ENCODE peak calls at places on chromosomes 16 and 17, in six cellular contexts. N is neural progenitor cell; M is AG09319; J is activated naive CD4-positive, alpha-beta T cell treated with anti-CD3 and anti-CD28 coated beads for 36 hours; B is progenitor cell of endocrine pancreas; Z is IMR-90. Q is an unnamed sample.

GRCh38 chr16:53457670-53458069 is 23.4 kb downstream of the RBL2 start:
- DNase-seq in B (no peak), M (no peak), Z (no peak), N (no peak), J (peak; percentile 87), Q (no peak)

GRCh38 chr17:32875904-32876413 is 965 bp downstream of the MYO1D start:
- DNase-seq in Z (peak; percentile 1), B (no peak), J (no peak), N (no peak), M (peak; percentile 72), Q (no peak)

GRCh38 chr16:12132850-12133249 is 156.3 kb downstream of the SNX29 start:
- DNase-seq in M (no peak), B (no peak), N (no peak), J (no peak), Z (no peak), Q (no peak)

GRCh38 chr16:56855936-56856335 is 9.1 kb upstream of the SLC12A3 start:
- DNase-seq in N (no peak), B (no peak), J (no peak), Z (no peak), M (no peak), Q (no peak)

GRCh38 chr17:17497845-17498520 is 1.8 kb upstream of the RASD1 start:
- DNase-seq in B (no peak), M (no peak), N (no peak), Z (no peak), J (no peak), Q (no peak)

GRCh38 chr16:69112285-69113129 is 7.1 kb downstream of the HAS3 start:
- DNase-seq in B (peak; percentile 62), J (peak; percentile 65), M (no peak), N (peak; percentile 84), Z (peak; percentile 25), Q (no peak)

GRCh38 chr17:4167786-4168185 is 24.8 kb downstream of the CYB5D2 start:
- DNase-seq in M (no peak), B (no peak), N (no peak), Z (no peak), J (peak; percentile 34), Q (no peak)

GRCh38 chr17:31680126-31680525 is 178.9 kb downstream of the COPRS start:
- DNase-seq in B (no peak), Z (no peak), M (no peak), N (no peak), J (peak; percentile 92), Q (no peak)

GRCh38 chr17:17356149-17356930 is 53.2 kb downstream of the NT5M start:
- DNase-seq in N (peak; percentile 90), Z (peak; percentile 85), B (peak; percentile 67), J (peak; percentile 83), M (peak; percentile 75), Q (peak; percentile 78)

GRCh38 chr17:68033636-68034451 is 1.7 kb upstream of the KPNA2 start:
- DNase-seq in B (no peak), J (no peak), M (no peak), N (peak; percentile 93), Z (peak; percentile 65), Q (peak; percentile 31)

GRCh38 chr17:77735051-77735340 is 223.5 kb upstream of the TNRC6C start:
- DNase-seq in J (no peak), B (no peak), Z (no peak), N (no peak), M (no peak), Q (no peak)

GRCh38 chr16:74785031-74785430 is 10.4 kb upstream of the FA2H start:
- DNase-seq in N (no peak), Z (no peak), J (no peak), B (no peak), M (no peak), Q (no peak)

GRCh38 chr17:76643553-76644148 is at the start of gene ST6GALNAC1:
- DNase-seq in Z (no peak), J (peak; percentile 58), B (no peak), M (no peak), N (no peak), Q (no peak)

GRCh38 chr17:31907342-31907975 is 6.0 kb upstream of the UTP6 start:
- DNase-seq in N (no peak), J (peak; percentile 25), B (no peak), M (no peak), Z (peak; percentile 70), Q (peak; percentile 81)

GRCh38 chr17:18038149-18038850 is 668 bp downstream of the ATPAF2 start:
- DNase-seq in B (no peak), M (no peak), N (no peak), J (peak; percentile 30), Z (peak; percentile 16), Q (no peak)

GRCh38 chr17:47276868-47277267 is 23.2 kb downstream of the ITGB3 start:
- DNase-seq in J (no peak), Z (peak; percentile 73), N (peak; percentile 70), M (peak; percentile 76), B (no peak), Q (peak; percentile 63)

GRCh38 chr16:30941600-30942420 is 7.1 kb upstream of the ORAI3 start:
- DNase-seq in B (peak; percentile 48), M (no peak), N (peak; percentile 83), J (peak; percentile 79), Z (peak; percentile 58), Q (no peak)

GRCh38 chr16:27455700-27456099 is 53.7 kb downstream of the IL21R start:
- DNase-seq in J (peak; percentile 80), Z (no peak), B (no peak), N (no peak), M (no peak), Q (no peak)

GRCh38 chr17:66025551-66025950 is 166.4 kb downstream of the CEP112 start:
- DNase-seq in J (no peak), M (no peak), B (no peak), N (no peak), Z (peak; percentile 27), Q (no peak)

GRCh38 chr16:8818499-8819270 is 21.0 kb downstream of the PMM2 start:
- DNase-seq in M (no peak), N (no peak), J (no peak), Z (no peak), B (no peak), Q (no peak)

GRCh38 chr16:23557779-23558330 is 328 bp downstream of the UBFD1 start:
- DNase-seq in B (no peak), M (no peak), Z (peak; percentile 44), N (no peak), J (peak; percentile 18), Q (peak; percentile 22)

GRCh38 chr17:49315974-49316570 is 46.0 kb downstream of the ZNF652 start:
- DNase-seq in Z (peak; percentile 27), B (no peak), J (no peak), M (no peak), N (no peak), Q (no peak)

GRCh38 chr17:6279659-6280058 is 155.3 kb downstream of the AIPL1 start:
- DNase-seq in M (no peak), J (peak; percentile 50), B (peak; percentile 15), N (peak; percentile 65), Z (no peak), Q (no peak)

GRCh38 chr17:8384801-8385335 is 1.9 kb upstream of the RPL26 start:
- DNase-seq in N (peak; percentile 21), M (peak; percentile 38), B (no peak), Z (peak; percentile 93), J (no peak), Q (peak; percentile 64)

GRCh38 chr16:4634768-4635167 is 10.1 kb downstream of the MGRN1 start:
- DNase-seq in Z (no peak), N (no peak), B (no peak), M (no peak), J (no peak), Q (no peak)

GRCh38 chr16:56947604-56947995 is 14.2 kb upstream of the CETP start:
- DNase-seq in Z (no peak), N (no peak), J (no peak), B (no peak), M (no peak), Q (no peak)

GRCh38 chr16:53753431-53753830 is 49.5 kb downstream of the FTO start:
- DNase-seq in J (no peak), Z (no peak), N (no peak), B (no peak), M (no peak), Q (no peak)

GRCh38 chr17:74290340-74290739 is 16.3 kb downstream of the DNAI2 start:
- DNase-seq in B (no peak), M (no peak), Z (no peak), N (peak; percentile 25), J (no peak), Q (no peak)

GRCh38 chr16:90077240-90077756 is at the start of gene PRDM7:
- DNase-seq in J (peak; percentile 99), B (peak; percentile 95), Z (peak; percentile 94), N (peak; percentile 96), M (peak; percentile 83), Q (peak; percentile 40)

GRCh38 chr17:75087558-75088453 is at the start of gene SLC16A5:
- DNase-seq in J (peak; percentile 58), N (peak; percentile 92), Z (peak; percentile 55), B (peak; percentile 81), M (peak; percentile 56), Q (no peak)

GRCh38 chr17:3959295-3959899 is 4.8 kb downstream of the ATP2A3 start:
- DNase-seq in M (no peak), Z (peak; percentile 83), J (peak; percentile 19), N (no peak), B (no peak), Q (no peak)

GRCh38 chr16:79429276-79430128 is 171.0 kb downstream of the MAF start:
- DNase-seq in Z (no peak), B (no peak), N (peak; percentile 67), J (no peak), M (no peak), Q (no peak)

GRCh38 chr16:85431431-85432124 is 181.5 kb upstream of the GSE1 start:
- DNase-seq in Z (no peak), M (no peak), J (no peak), N (no peak), B (no peak), Q (no peak)

GRCh38 chr16:75304521-75305363 is 53.3 kb upstream of the BCAR1 start:
- DNase-seq in M (peak; percentile 67), Z (peak; percentile 89), J (peak; percentile 35), B (no peak), N (no peak), Q (peak; percentile 76)